ENCODE peak calls at places on chromosomes 7 and 10, in four cellular contexts. J is K562, U is ascending aorta, A is mammary epithelial cell. F is an unnamed sample. For H3K4me1, the result is how much of the 10 kb centered on the place peaks cover.

GRCh38 chr7:8290645-8291308 is 28.8 kb upstream of the ICA1 start:
- DNase-seq in J (no peak), U (no peak), A (peak), F (no peak)

GRCh38 chr10:93921338-93921737 is 27.6 kb downstream of the SLC35G1 start:
- DNase-seq in J (peak), A (no peak), U (no peak), F (no peak)

GRCh38 chr7:96416599-96416998 is 94.7 kb upstream of the SLC25A13 start:
- DNase-seq in A (no peak), J (no peak), U (no peak), F (no peak)

GRCh38 chr10:32938554-32939061 is 19.4 kb downstream of the ITGB1 start:
- DNase-seq in U (no peak), A (peak), J (no peak), F (no peak)

GRCh38 chr7:108402865-108403264 is 53.4 kb downstream of the NRCAM start:
- DNase-seq in A (peak), U (no peak), J (no peak), F (no peak)

GRCh38 chr10:113469796-113470195 is 83.1 kb upstream of the HABP2 start:
- DNase-seq in U (no peak), A (no peak), J (no peak), F (no peak)

GRCh38 chr10:27448926-27449325 is 55.2 kb upstream of the RAB18 start:
- DNase-seq in U (no peak), J (no peak), A (peak), F (no peak)

GRCh38 chr10:99983280-99983988 is 26.3 kb downstream of the DNMBP start:
- DNase-seq in J (peak), U (no peak), A (no peak), F (peak)

GRCh38 chr7:36058020-36058592 is 94.9 kb upstream of the EEPD1 start:
- DNase-seq in U (no peak), J (no peak), A (no peak), F (no peak)

GRCh38 chr10:113539789-113540188 is 13.1 kb upstream of the HABP2 start:
- DNase-seq in J (no peak), U (no peak), A (peak), F (no peak)

GRCh38 chr7:95986136-95986535 is 213.8 kb downstream of the DYNC1I1 start:
- DNase-seq in A (no peak), U (no peak), J (no peak), F (no peak)

GRCh38 chr10:2899246-2899645 is 168.1 kb upstream of the PFKP start:
- DNase-seq in J (no peak), A (no peak), U (no peak), F (no peak)

GRCh38 chr10:2898509-2898860 is 168.9 kb upstream of the PFKP start:
- DNase-seq in U (no peak), J (no peak), A (no peak), F (no peak)

GRCh38 chr10:2895616-2896196 is 171.6 kb upstream of the PFKP start:
- DNase-seq in U (no peak), A (no peak), J (no peak), F (no peak)

GRCh38 chr10:2900530-2900929 is 166.8 kb upstream of the PFKP start:
- DNase-seq in A (no peak), U (no peak), J (no peak), F (no peak)

GRCh38 chr10:2897619-2898508 is 169.5 kb upstream of the PFKP start:
- DNase-seq in J (no peak), U (no peak), A (no peak), F (no peak)
- H3K4me1 ChIP-seq in J (under half), U (under half), A (under half), F (under half)

DNA sequence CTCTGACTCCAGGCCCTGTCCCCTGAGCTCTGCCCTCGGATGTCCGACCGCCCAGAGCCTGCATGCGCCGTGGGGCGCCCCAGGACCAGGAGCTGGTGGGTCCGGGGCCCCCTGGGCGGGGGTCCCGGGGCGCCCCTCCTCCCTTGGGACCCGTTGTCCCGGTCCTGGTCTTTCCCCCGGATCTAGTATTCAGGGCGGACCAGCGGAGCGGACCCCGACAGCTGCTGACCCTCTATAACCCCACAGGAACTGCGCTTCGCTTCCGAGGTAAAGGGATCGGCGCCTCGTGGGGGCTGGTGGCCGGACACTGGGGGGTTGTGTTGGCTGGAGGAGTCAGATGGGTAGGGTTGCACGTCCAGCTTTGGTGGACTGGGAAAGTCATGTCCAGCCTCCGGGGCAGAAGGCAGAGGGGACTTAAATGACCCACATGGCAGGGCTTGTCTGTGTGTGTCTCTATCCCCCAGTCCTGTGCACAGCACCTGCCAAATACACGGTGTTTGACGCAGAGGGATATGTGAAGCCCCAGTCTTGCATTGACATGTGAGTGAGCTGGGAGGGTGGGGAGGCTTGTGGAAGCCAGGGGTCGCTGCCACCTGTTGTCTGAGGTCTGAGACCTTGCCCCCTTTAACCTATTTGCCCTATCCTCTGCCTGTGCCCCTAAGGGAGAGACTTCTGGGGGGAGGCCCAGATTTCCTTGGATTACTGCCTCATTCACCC is 548 bp downstream of the MOSPD3 start:
- DNase-seq in U (no peak), A (no peak), J (no peak), F (no peak)
- H3K4me3 ChIP-seq in U (peak), A (peak), J (peak), F (peak)

GRCh38 chr7:157517782-157518513 is 181.1 kb downstream of the DNAJB6 start:
- DNase-seq in J (no peak), A (no peak), U (no peak), F (no peak)

GRCh38 chr7:157516911-157517781 is 180.3 kb downstream of the DNAJB6 start:
- DNase-seq in J (no peak), U (no peak), A (no peak), F (peak)

GRCh38 chr7:157514746-157515145 is 177.9 kb downstream of the DNAJB6 start:
- DNase-seq in A (no peak), J (no peak), U (no peak), F (no peak)

GRCh38 chr7:157515342-157516041 is 178.7 kb downstream of the DNAJB6 start:
- DNase-seq in J (no peak), A (no peak), U (no peak), F (no peak)

GRCh38 chr7:157516311-157516710 is 179.5 kb downstream of the DNAJB6 start:
- DNase-seq in J (no peak), A (no peak), U (no peak), F (no peak)
- H3K4me1 ChIP-seq in J (under half), A (under half), U (under half), F (under half)

DNA sequence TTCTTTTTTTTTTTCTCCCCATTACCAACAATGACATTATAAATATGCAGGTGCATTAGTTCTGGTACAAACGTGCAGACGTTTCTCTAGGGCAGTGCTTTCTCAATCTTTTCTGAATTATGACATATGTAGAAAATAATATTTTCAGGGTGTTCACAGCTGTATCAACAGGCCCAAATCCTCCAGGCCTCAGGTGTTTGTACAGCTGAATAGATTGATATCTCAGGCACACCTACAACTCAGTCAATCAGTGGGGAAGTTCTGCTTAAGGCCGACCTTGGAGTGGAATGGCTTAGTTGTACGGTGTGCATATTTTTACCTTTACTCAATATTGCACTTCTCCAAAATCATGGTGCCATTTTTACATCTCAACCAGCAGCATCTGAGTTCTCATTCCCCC is 71.6 kb downstream of the CACNB2 start:
- DNase-seq in A (no peak), U (no peak), J (no peak), F (no peak)
- H3K4me3 ChIP-seq in A (no peak), U (no peak), J (no peak), F (no peak)

GRCh38 chr7:41997151-41997550 is 239.9 kb downstream of the GLI3 start:
- DNase-seq in U (no peak), A (no peak), J (no peak), F (no peak)
- H3K4me1 ChIP-seq in U (under half), A (under half), J (under half), F (under half)

DNA sequence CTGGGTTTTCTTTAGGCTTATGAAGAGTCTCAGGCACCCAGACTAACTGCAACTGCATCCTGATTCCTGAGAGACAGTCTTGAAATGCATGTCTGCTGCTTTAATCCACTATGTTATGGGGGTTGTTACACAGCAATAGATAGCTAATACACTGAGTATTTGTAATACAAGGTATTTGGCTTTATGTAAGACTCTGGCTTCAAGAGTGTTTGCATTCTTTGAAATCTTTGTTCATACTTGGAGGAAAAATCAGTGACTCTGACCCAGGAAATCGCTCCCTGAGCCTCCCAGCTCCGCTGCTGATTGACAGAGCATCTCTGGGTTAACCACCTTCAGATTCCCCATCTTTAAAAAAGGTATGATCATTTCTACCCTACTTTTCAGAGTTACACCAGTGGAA is 133.9 kb downstream of the MTPAP start:
- DNase-seq in J (no peak), U (no peak), A (no peak), F (no peak)
- H3K4me3 ChIP-seq in J (no peak), U (no peak), A (no peak), F (no peak)

GRCh38 chr7:150380463-150380862 is 1.3 kb downstream of the ZNF775 start:
- DNase-seq in J (no peak), A (no peak), U (no peak), F (peak)
- H3K4me1 ChIP-seq in J (under half), A (under half), U (under half), F (under half)

GRCh38 chr7:151678227-151678604 is 158.5 kb upstream of the RHEB start:
- DNase-seq in A (no peak), J (no peak), U (no peak), F (no peak)
- H3K4me3 ChIP-seq in A (no peak), J (no peak), U (no peak), F (no peak)